ENCODE peak calls at places on chromosomes 12 and 14, in nine cellular contexts. K is endothelial cell; X is activated CD4-positive, alpha-beta memory T cell treated with anti-CD3 and anti-CD28 coated beads for 36 hours; H is activated T-cell treated with anti-CD3 and anti-CD28 coated beads for 48 hours; N is KG1; R is transverse colon; U is progenitor cell of endocrine pancreas; T is GM23248; A is GM13977. J is an unnamed sample.

GRCh38 chr14:50139192-50139591 is 22.8 kb upstream of the VCPKMT start:
- DNase-seq in K (no peak), X (no peak), H (no peak), N (no peak), R (no peak), U (no peak), T (peak), A (no peak), J (no peak)

GRCh38 chr14:37140176-37140575 is 32.2 kb downstream of the SLC25A21 start:
- DNase-seq in K (no peak), X (no peak), H (no peak), N (no peak), R (no peak), U (no peak), T (no peak), A (no peak), J (no peak)

GRCh38 chr14:75277000-75277795 is 1.4 kb upstream of the FOS start:
- DNase-seq in K (peak), X (peak), H (peak), N (no peak), R (peak), U (peak), T (peak), A (peak), J (no peak)

GRCh38 chr12:120846721-120847120 is 57.4 kb downstream of the SPPL3 start:
- DNase-seq in K (no peak), X (no peak), H (no peak), N (no peak), R (no peak), U (no peak), T (peak), A (no peak), J (no peak)

GRCh38 chr12:76879710-76880025 is 849 bp upstream of the CSRP2 start:
- DNase-seq in K (no peak), X (no peak), H (no peak), N (no peak), R (no peak), U (peak), T (no peak), A (peak), J (no peak)

GRCh38 chr12:116880817-116881324 is 370 bp downstream of the HRK start:
- DNase-seq in K (peak), X (peak), H (peak), N (no peak), R (peak), U (peak), T (peak), A (peak), J (no peak)

GRCh38 chr14:59427653-59428578 is 37.3 kb downstream of the GPR135 start:
- DNase-seq in K (no peak), X (no peak), H (no peak), N (no peak), R (no peak), U (no peak), T (peak), A (no peak), J (no peak)

GRCh38 chr12:120498870-120499515 is 3.1 kb downstream of the DYNLL1 start:
- DNase-seq in K (no peak), X (no peak), H (no peak), N (no peak), R (no peak), U (no peak), T (no peak), A (no peak), J (no peak)

GRCh38 chr12:6135071-6135470 is 10.6 kb upstream of the VWF start:
- DNase-seq in K (no peak), X (no peak), H (no peak), N (no peak), R (no peak), U (no peak), T (peak), A (no peak), J (no peak)

GRCh38 chr12:81815611-81816010 is 56.5 kb upstream of the PPFIA2 start:
- DNase-seq in K (no peak), X (no peak), H (no peak), N (no peak), R (no peak), U (no peak), T (no peak), A (no peak), J (no peak)

GRCh38 chr12:53069621-53070410 is 9.4 kb downstream of the SPRYD3 start:
- DNase-seq in K (no peak), X (no peak), H (no peak), N (no peak), R (no peak), U (no peak), T (no peak), A (no peak), J (no peak)

GRCh38 chr14:59238242-59238641 is 49.8 kb downstream of the DAAM1 start:
- DNase-seq in K (no peak), X (no peak), H (no peak), N (no peak), R (no peak), U (no peak), T (no peak), A (no peak), J (no peak)

GRCh38 chr12:96210376-96211055 is 16.3 kb downstream of the ELK3 start:
- DNase-seq in K (no peak), X (peak), H (no peak), N (no peak), R (no peak), U (no peak), T (no peak), A (no peak), J (no peak)

GRCh38 chr12:109358154-109358869 is 10.6 kb downstream of the MYO1H start:
- DNase-seq in K (no peak), X (no peak), H (no peak), N (no peak), R (no peak), U (no peak), T (peak), A (peak), J (no peak)

GRCh38 chr14:34718750-34719304 is 4.4 kb upstream of the CFL2 start:
- DNase-seq in K (no peak), X (no peak), H (no peak), N (no peak), R (no peak), U (no peak), T (peak), A (no peak), J (no peak)

GRCh38 chr14:56057071-56057865 is 60.9 kb upstream of the PELI2 start:
- DNase-seq in K (no peak), X (no peak), H (no peak), N (no peak), R (no peak), U (no peak), T (no peak), A (no peak), J (no peak)

GRCh38 chr12:110249105-110249504 is 31.9 kb upstream of the ATP2A2 start:
- DNase-seq in K (no peak), X (no peak), H (no peak), N (no peak), R (no peak), U (no peak), T (no peak), A (no peak), J (no peak)

GRCh38 chr12:32897276-32897615 is 669 bp upstream of the PKP2 start:
- DNase-seq in K (no peak), X (no peak), H (no peak), N (no peak), R (no peak), U (no peak), T (no peak), A (no peak), J (no peak)

GRCh38 chr14:90698379-90698869 is 117.8 kb downstream of the TTC7B start:
- DNase-seq in K (peak), X (no peak), H (no peak), N (no peak), R (peak), U (no peak), T (peak), A (no peak), J (no peak)

GRCh38 chr12:131493068-131493826 is 217.6 kb upstream of the SFSWAP start:
- DNase-seq in K (no peak), X (no peak), H (no peak), N (no peak), R (no peak), U (no peak), T (no peak), A (no peak), J (no peak)

J was measured in stimulated activated CD4-positive, alpha-beta T cell treated with anti-CD3 and anti-CD28 coated beads, TNF-alpha, amount 100 ng/mL, for 48 hours.